ENCODE peak calls at places on chromosomes 6 and 20, in five cellular contexts. One of them, this sample, is unnamed.

GRCh38 chr20:19073584-19074198 is 138.8 kb upstream of the SLC24A3 start:
- DNase-seq in EH: peak
- DNase-seq in NCI-H2081: no peak
- DNase-seq in H9: peak
- DNase-seq in LoVo: no peak
- DNase-seq in this sample: peak

GRCh38 chr6:5084787-5085637 is at the start of gene PPP1R3G:
- DNase-seq in EH: peak
- DNase-seq in NCI-H2081: peak
- DNase-seq in H9: peak
- DNase-seq in LoVo: no peak
- DNase-seq in this sample: no peak

GRCh38 chr6:119978274-119978889 is 628.8 kb upstream of the MAN1A1 start:
- DNase-seq in EH: no peak
- DNase-seq in NCI-H2081: no peak
- DNase-seq in H9: no peak
- DNase-seq in LoVo: peak
- DNase-seq in this sample: peak

GRCh38 chr6:147310511-147310910 is 106.3 kb downstream of the STXBP5 start:
- DNase-seq in EH: no peak
- DNase-seq in NCI-H2081: no peak
- DNase-seq in H9: no peak
- DNase-seq in LoVo: no peak
- DNase-seq in this sample: no peak

GRCh38 chr6:149723771-149724417 is 6.0 kb upstream of the LATS1 start:
- DNase-seq in EH: peak
- DNase-seq in NCI-H2081: peak
- DNase-seq in H9: no peak
- DNase-seq in LoVo: peak
- DNase-seq in this sample: peak

GRCh38 chr20:13791562-13792459 is 7.0 kb downstream of the NDUFAF5 start:
- DNase-seq in EH: no peak
- DNase-seq in NCI-H2081: no peak
- DNase-seq in H9: no peak
- DNase-seq in LoVo: no peak
- DNase-seq in this sample: no peak

GRCh38 chr20:48760403-48760889 is 67.4 kb downstream of the PREX1 start:
- DNase-seq in EH: peak
- DNase-seq in NCI-H2081: no peak
- DNase-seq in H9: no peak
- DNase-seq in LoVo: no peak
- DNase-seq in this sample: peak

GRCh38 chr20:1345030-1345755 is 16.3 kb upstream of the SDCBP2 start:
- DNase-seq in EH: no peak
- DNase-seq in NCI-H2081: no peak
- DNase-seq in H9: peak
- DNase-seq in LoVo: no peak
- DNase-seq in this sample: peak

GRCh38 chr6:21455071-21455470 is 138.5 kb upstream of the SOX4 start:
- DNase-seq in EH: no peak
- DNase-seq in NCI-H2081: peak
- DNase-seq in H9: no peak
- DNase-seq in LoVo: no peak
- DNase-seq in this sample: no peak

GRCh38 chr20:62597416-62598115 is 44.7 kb upstream of the SLCO4A1 start:
- DNase-seq in EH: no peak
- DNase-seq in NCI-H2081: no peak
- DNase-seq in H9: no peak
- DNase-seq in LoVo: no peak
- DNase-seq in this sample: no peak

GRCh38 chr6:105226598-105227291 is 46.9 kb upstream of the POPDC3 start:
- DNase-seq in EH: peak
- DNase-seq in NCI-H2081: no peak
- DNase-seq in H9: no peak
- DNase-seq in LoVo: no peak
- DNase-seq in this sample: no peak